ENCODE peak calls at places on chromosomes 3 and 15, in eight cellular contexts. D is coronary artery, T is IMR-90, U is fibroblast of lung, X is A549, W is hepatocyte, H is cardiac fibroblast, C is heart left ventricle. G is an unnamed sample.

GRCh38 chr3:171801738-171802600 is 8.3 kb downstream of the PLD1 start:
- DNase-seq in W (no peak), C (no peak), D (no peak), H (peak), X (peak), T (peak), U (peak), G (peak)

GRCh38 chr3:170425491-170426239 is 7.0 kb downstream of the CLDN11 start:
- DNase-seq in C (no peak), X (no peak), U (no peak), T (no peak), W (peak), H (no peak), D (no peak), G (no peak)

GRCh38 chr15:80825361-80826030 is 46.3 kb downstream of the CEMIP start:
- DNase-seq in H (no peak), U (peak), D (no peak), T (no peak), X (no peak), W (no peak), C (no peak), G (peak)

GRCh38 chr3:163547045-163547692 is 1531.1 kb downstream of the SI start:
- DNase-seq in W (no peak), U (no peak), H (no peak), D (no peak), X (no peak), C (no peak), T (no peak), G (no peak)

GRCh38 chr3:117853923-117854322 is 1144.3 kb downstream of the TUSC7 start:
- DNase-seq in W (peak), X (peak), C (no peak), D (no peak), U (peak), T (peak), H (peak), G (peak)

GRCh38 chr3:89506462-89507143 is 399.2 kb downstream of the EPHA3 start:
- DNase-seq in W (peak), H (peak), C (no peak), U (no peak), T (no peak), D (no peak), X (no peak), G (no peak)

GRCh38 chr3:73350988-73351387 is 273.8 kb downstream of the PDZRN3 start:
- DNase-seq in D (no peak), U (no peak), T (no peak), C (no peak), W (no peak), X (no peak), H (no peak), G (no peak)

GRCh38 chr3:117920240-117920923 is 1114.3 kb downstream of the IGSF11 start:
- DNase-seq in T (no peak), U (peak), H (no peak), X (no peak), D (no peak), C (no peak), W (no peak), G (no peak)

GRCh38 chr3:123295171-123295900 is 93.6 kb downstream of the SEC22A start:
- DNase-seq in W (no peak), C (no peak), U (no peak), T (no peak), D (no peak), X (no peak), H (no peak), G (no peak)

GRCh38 chr15:33341943-33342342 is 31.2 kb downstream of the RYR3 start:
- DNase-seq in U (no peak), H (no peak), T (no peak), W (no peak), C (no peak), D (no peak), X (no peak), G (no peak)

GRCh38 chr3:47436180-47436579 is 39.6 kb downstream of the SCAP start:
- DNase-seq in H (no peak), W (no peak), X (no peak), D (no peak), U (no peak), T (no peak), C (no peak), G (no peak)

GRCh38 chr15:45704329-45705249 is 69.8 kb downstream of the SQOR start:
- DNase-seq in C (no peak), D (no peak), H (peak), T (peak), W (peak), X (no peak), U (no peak), G (peak)

GRCh38 chr15:67863442-67863987 is 23.7 kb upstream of the RNU6-1 start:
- DNase-seq in H (peak), X (peak), C (peak), U (peak), T (peak), W (peak), D (peak), G (peak)

GRCh38 chr3:172844428-172844827 is 93.9 kb downstream of the ECT2 start:
- DNase-seq in T (no peak), H (no peak), U (no peak), W (no peak), X (no peak), D (no peak), C (no peak), G (no peak)

GRCh38 chr15:38308797-38309196 is 56.2 kb downstream of the SPRED1 start:
- DNase-seq in T (no peak), H (no peak), W (no peak), X (no peak), D (no peak), C (no peak), U (peak), G (no peak)

GRCh38 chr15:77696871-77697270 is 64.2 kb upstream of the LINGO1 start:
- DNase-seq in U (no peak), C (no peak), H (no peak), X (no peak), D (no peak), T (no peak), W (no peak), G (no peak)

GRCh38 chr3:30313840-30314239 is 292.6 kb upstream of the TGFBR2 start:
- DNase-seq in T (no peak), X (no peak), D (no peak), U (no peak), H (no peak), W (no peak), C (no peak), G (no peak)

GRCh38 chr15:67161881-67162280 is 92.6 kb downstream of the AAGAB start:
- DNase-seq in W (no peak), C (no peak), H (peak), X (no peak), U (no peak), T (no peak), D (no peak), G (no peak)

GRCh38 chr15:37981781-37982180 is 47.3 kb downstream of the TMCO5A start:
- DNase-seq in C (no peak), W (peak), T (peak), X (peak), U (peak), H (peak), D (no peak), G (peak)

GRCh38 chr3:147614210-147614609 is 205.0 kb downstream of the ZIC1 start:
- DNase-seq in D (no peak), U (peak), C (no peak), X (no peak), H (no peak), W (no peak), T (no peak), G (peak)

GRCh38 chr3:188037116-188037718 is 116.7 kb upstream of the LPP start:
- DNase-seq in H (peak), W (peak), U (peak), C (no peak), D (no peak), T (peak), X (peak), G (peak)

GRCh38 chr3:119206611-119207511 is 33.5 kb downstream of the UPK1B start:
- DNase-seq in W (no peak), C (no peak), T (no peak), X (peak), D (no peak), H (no peak), U (no peak), G (no peak)
- TF ChIP-seq CTCF in W (no peak), C (no peak), T (no peak), X (peak), D (no peak), H (no peak), U (no peak), G (no peak)

DNA sequence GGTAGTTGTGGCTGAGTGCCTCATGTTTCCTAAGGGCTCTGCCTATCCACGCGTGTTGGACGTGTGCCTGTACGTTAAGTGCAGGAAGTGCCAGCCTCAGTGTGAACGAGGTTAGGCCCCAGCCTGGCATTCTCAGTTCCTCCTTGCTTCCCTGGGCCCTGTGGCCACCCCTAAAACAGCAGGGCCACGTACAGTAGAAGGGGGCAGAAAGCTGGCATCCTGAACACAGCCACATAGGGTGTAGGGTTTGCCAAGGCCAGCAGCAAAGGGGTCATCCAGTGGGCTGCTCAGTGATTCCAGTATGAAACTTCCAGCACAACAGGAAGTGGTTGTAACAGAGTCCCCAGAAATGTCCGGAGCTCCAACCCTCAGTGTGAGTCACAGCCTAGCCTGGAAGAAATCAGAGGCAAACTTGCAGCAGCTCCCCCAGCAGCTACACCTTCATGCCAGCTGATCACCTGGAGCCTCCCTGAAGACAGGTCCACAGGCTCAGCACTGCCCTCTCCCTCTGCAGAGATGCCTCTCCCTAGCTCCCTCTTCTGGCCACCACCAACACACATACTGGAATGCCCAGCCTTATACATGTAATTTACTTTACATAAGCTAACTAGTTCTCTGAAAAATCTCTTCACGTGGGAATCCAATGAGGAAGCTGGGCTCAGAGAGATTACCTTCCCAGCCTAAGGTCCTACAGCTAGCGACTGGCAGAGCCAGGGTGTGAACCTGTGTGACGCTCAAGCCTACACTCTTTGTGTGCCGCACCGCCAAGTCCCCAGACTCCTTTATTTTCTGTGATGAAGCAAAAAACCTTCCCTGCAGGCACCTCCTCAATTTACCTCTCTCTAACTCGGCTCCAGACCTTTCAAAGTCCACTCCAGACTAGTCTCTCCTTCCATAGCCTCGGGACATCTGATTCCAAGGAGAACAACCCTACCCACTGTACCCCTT is 26.6 kb downstream of the ILDR1 start:
- DNase-seq in X (peak), U (peak), H (peak), D (no peak), C (peak), T (peak), W (peak), G (peak)
- H3K4me3 ChIP-seq in X (no peak), U (no peak), H (no peak), D (no peak), C (no peak), T (no peak), W (no peak), G (no peak)

GRCh38 chr3:52153389-52154096 is 680 bp downstream of the POC1A start:
- DNase-seq in H (peak), X (peak), U (peak), W (peak), D (no peak), T (peak), C (no peak), G (peak)

GRCh38 chr3:52150357-52150756 is 3.9 kb downstream of the POC1A start:
- DNase-seq in D (no peak), T (no peak), W (no peak), X (no peak), H (no peak), C (no peak), U (no peak), G (no peak)

GRCh38 chr3:52150860-52151259 is 3.4 kb downstream of the POC1A start:
- DNase-seq in X (no peak), C (no peak), U (no peak), T (no peak), H (no peak), W (no peak), D (no peak), G (no peak)

GRCh38 chr3:52155912-52156311 is 1.7 kb upstream of the POC1A start:
- DNase-seq in C (no peak), H (no peak), D (no peak), U (no peak), X (no peak), W (no peak), T (no peak), G (no peak)

DNA sequence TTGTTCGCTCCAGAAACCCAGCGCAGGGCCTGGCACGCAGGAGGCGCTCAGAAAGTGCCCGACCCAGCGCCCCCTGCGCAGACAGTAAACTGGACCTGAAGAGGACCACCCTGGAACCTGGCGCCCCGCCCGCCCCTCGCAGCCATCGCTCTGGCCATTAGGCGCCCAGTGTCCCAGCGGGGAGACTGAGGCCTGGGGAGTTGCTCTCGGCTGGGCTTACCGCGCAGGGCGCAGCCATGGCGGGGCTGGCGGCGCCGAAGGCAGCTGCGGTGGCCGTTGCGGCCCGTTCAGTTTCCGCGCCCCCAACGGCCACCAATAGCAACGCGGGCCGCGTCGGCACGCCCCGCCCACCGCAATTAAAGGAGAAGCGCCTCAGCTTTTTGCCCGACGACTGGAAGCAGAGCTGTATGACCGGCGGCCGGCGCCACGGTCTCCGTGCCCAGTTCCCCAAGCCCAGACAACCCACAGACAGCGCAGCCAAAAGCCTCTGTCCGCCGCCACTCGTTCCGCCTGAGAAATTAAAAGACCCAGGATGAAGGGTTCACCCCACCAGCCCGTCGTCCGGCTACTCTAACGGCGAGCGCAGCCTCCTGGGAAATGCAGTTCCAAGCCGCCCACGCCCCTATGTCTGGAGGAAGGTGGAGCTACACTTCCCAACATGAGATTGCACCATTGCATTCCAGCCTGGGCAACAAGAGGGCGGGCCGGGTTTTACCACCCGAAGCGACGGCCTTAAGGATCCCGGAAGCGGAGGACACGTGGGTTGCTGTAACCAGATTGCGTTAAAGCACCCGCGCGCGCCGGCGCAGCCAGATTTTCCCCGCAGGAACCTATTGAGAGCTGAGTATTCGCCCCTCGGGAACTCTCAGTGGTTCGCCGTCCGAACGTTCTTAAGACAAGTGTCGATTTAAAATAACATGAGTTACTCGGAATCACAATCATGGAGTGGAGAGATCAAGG is at the start of gene POC1A:
- DNase-seq in D (peak), T (peak), U (peak), C (peak), W (peak), H (peak), X (peak), G (peak)
- TF ChIP-seq CTCF in D (no peak), T (no peak), U (no peak), C (peak), W (no peak), H (no peak), X (no peak), G (no peak)

GRCh38 chr3:114213669-114214541 is 23.5 kb downstream of the ZNF80 start:
- DNase-seq in W (no peak), T (peak), C (no peak), D (no peak), H (peak), X (peak), U (peak), G (peak)
- H3K4me3 ChIP-seq in W (no peak), T (peak), C (no peak), D (peak), H (peak), X (no peak), U (peak), G (peak)

DNA sequence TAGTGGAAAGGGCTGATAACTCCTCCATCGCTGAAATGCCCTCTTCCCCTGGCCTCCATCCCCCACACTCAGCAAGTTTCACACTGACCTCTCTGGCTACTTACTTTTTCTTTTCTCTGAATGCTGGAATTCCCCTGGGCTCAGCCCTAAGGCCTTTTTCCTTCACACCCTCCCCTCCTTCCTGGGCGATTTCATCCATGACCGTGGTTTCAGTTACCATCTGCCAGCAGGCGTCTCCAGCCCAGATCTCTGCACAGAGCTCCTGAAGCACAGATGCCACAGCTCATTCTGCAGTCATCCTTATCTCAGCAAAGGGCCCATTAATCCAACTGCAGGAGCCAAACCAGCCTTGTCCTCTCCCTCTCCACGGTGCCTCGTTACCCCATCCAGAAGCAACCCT is 114.0 kb downstream of the RFTN1 start:
- DNase-seq in W (peak), C (no peak), D (no peak), T (peak), X (peak), H (peak), U (peak), G (peak)
- TF ChIP-seq CTCF in W (no peak), C (no peak), D (no peak), T (peak), X (no peak), H (peak), U (peak), G (peak)

GRCh38 chr15:40328176-40328575 is 4.7 kb downstream of the INAFM2 start:
- DNase-seq in U (peak), T (peak), X (no peak), D (no peak), H (peak), C (no peak), W (no peak), G (peak)
- H3K4me3 ChIP-seq in U (no peak), T (no peak), X (no peak), D (peak), H (no peak), C (no peak), W (no peak), G (no peak)

GRCh38 chr3:184249412-184250166 is at the start of gene EEF1AKMT4:
- DNase-seq in U (peak), C (peak), H (peak), X (peak), D (peak), T (peak), W (peak), G (peak)
- TF ChIP-seq CTCF in U (peak), C (peak), H (peak), X (peak), D (no peak), T (peak), W (peak), G (peak)

DNA sequence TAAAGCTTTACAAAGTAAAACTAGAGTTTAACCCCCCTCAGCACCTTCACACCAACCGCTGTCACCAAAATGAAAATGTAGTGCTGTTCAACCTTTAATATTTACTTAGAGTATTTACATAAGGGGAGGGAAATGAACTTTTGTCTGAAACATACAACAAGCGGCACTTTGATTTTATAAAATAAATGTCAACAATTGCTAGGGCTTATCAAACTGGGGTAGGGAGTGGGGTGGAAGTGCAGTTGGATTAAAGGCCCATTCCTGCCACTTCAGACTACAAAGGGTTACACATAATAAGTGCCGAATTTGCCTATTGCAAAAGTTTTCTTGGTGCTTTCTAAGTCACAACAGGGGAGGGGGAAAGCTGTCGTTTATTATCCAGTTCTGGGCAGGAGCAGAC is 16.7 kb downstream of the SOX2 start:
- DNase-seq in D (no peak), U (no peak), C (no peak), W (no peak), H (no peak), X (no peak), T (no peak), G (no peak)
- H3K4me3 ChIP-seq in D (no peak), U (no peak), C (no peak), W (no peak), H (no peak), X (no peak), T (no peak), G (no peak)

GRCh38 chr3:50370594-50370993 is 11.3 kb upstream of the TMEM115 start:
- DNase-seq in H (no peak), X (peak), W (peak), D (no peak), U (no peak), C (no peak), T (peak), G (peak)
- TF ChIP-seq CTCF in H (no peak), X (no peak), W (peak), D (no peak), U (no peak), C (peak), T (peak), G (peak)

G was measured in choroid plexus epithelial cell.